ENCODE peak calls at places on chromosome 13, in seven cellular contexts. One of them, this sample, is unnamed.

GRCh38 chr13:57787058-57787791 is 155.7 kb downstream of the PCDH17 start:
- DNase-seq in adrenal gland: no peak
- DNase-seq in NB4: peak
- DNase-seq in A549: no peak
- DNase-seq in H54: no peak
- DNase-seq in tibial nerve: no peak
- DNase-seq in esophagus squamous epithelium: no peak
- DNase-seq in this sample: no peak

GRCh38 chr13:94707400-94708021 is 4.8 kb downstream of the SOX21 start:
- DNase-seq in tibial nerve: no peak
- DNase-seq in H54: no peak
- DNase-seq in adrenal gland: no peak
- DNase-seq in NB4: no peak
- DNase-seq in esophagus squamous epithelium: no peak
- DNase-seq in A549: peak
- DNase-seq in this sample: peak

GRCh38 chr13:42486711-42487198 is 87.2 kb upstream of the TNFSF11 start:
- DNase-seq in A549: peak
- DNase-seq in adrenal gland: no peak
- DNase-seq in esophagus squamous epithelium: no peak
- DNase-seq in H54: no peak
- DNase-seq in tibial nerve: no peak
- DNase-seq in NB4: peak
- DNase-seq in this sample: no peak

GRCh38 chr13:32468502-32469147 is 40.7 kb upstream of the N4BP2L1 start:
- DNase-seq in NB4: peak
- DNase-seq in A549: no peak
- DNase-seq in tibial nerve: no peak
- DNase-seq in esophagus squamous epithelium: no peak
- DNase-seq in adrenal gland: no peak
- DNase-seq in H54: no peak
- DNase-seq in this sample: peak

GRCh38 chr13:23922005-23922932 is 25.0 kb upstream of the C1QTNF9B start:
- DNase-seq in A549: no peak
- DNase-seq in esophagus squamous epithelium: no peak
- DNase-seq in adrenal gland: no peak
- DNase-seq in tibial nerve: no peak
- DNase-seq in NB4: no peak
- DNase-seq in H54: no peak
- DNase-seq in this sample: no peak

GRCh38 chr13:41017744-41018582 is 1.2 kb downstream of the ELF1 start:
- DNase-seq in esophagus squamous epithelium: no peak
- DNase-seq in tibial nerve: no peak
- DNase-seq in NB4: peak
- DNase-seq in A549: no peak
- DNase-seq in adrenal gland: no peak
- DNase-seq in H54: no peak
- DNase-seq in this sample: peak

GRCh38 chr13:39415403-39415802 is 187.6 kb downstream of the LHFPL6 start:
- DNase-seq in tibial nerve: no peak
- DNase-seq in NB4: peak
- DNase-seq in H54: no peak
- DNase-seq in adrenal gland: peak
- DNase-seq in A549: no peak
- DNase-seq in esophagus squamous epithelium: no peak
- DNase-seq in this sample: peak

GRCh38 chr13:34207334-34207733 is 389.4 kb downstream of the RFC3 start:
- DNase-seq in H54: peak
- DNase-seq in tibial nerve: no peak
- DNase-seq in NB4: no peak
- DNase-seq in A549: peak
- DNase-seq in esophagus squamous epithelium: no peak
- DNase-seq in adrenal gland: peak
- DNase-seq in this sample: no peak

GRCh38 chr13:52849727-52850395 is 1.4 kb upstream of the PCDH8 start:
- DNase-seq in H54: no peak
- DNase-seq in A549: no peak
- DNase-seq in NB4: no peak
- DNase-seq in adrenal gland: no peak
- DNase-seq in tibial nerve: no peak
- DNase-seq in esophagus squamous epithelium: no peak
- DNase-seq in this sample: no peak

GRCh38 chr13:97692628-97693027 is 258.7 kb downstream of the RAP2A start:
- DNase-seq in esophagus squamous epithelium: no peak
- DNase-seq in tibial nerve: no peak
- DNase-seq in H54: no peak
- DNase-seq in adrenal gland: no peak
- DNase-seq in A549: no peak
- DNase-seq in NB4: no peak
- DNase-seq in this sample: no peak

GRCh38 chr13:38743499-38743898 is 56.6 kb downstream of the FREM2 start:
- DNase-seq in tibial nerve: no peak
- DNase-seq in H54: no peak
- DNase-seq in A549: no peak
- DNase-seq in adrenal gland: no peak
- DNase-seq in NB4: no peak
- DNase-seq in esophagus squamous epithelium: no peak
- DNase-seq in this sample: no peak

GRCh38 chr13:40668335-40668734 is 1.9 kb upstream of the FOXO1 start:
- DNase-seq in tibial nerve: peak
- DNase-seq in H54: no peak
- DNase-seq in A549: peak
- DNase-seq in adrenal gland: peak
- DNase-seq in NB4: peak
- DNase-seq in esophagus squamous epithelium: no peak
- DNase-seq in this sample: peak

GRCh38 chr13:82654851-82655517 is 1227.3 kb downstream of the SLITRK1 start:
- DNase-seq in tibial nerve: peak
- DNase-seq in H54: peak
- DNase-seq in adrenal gland: peak
- DNase-seq in A549: no peak
- DNase-seq in esophagus squamous epithelium: no peak
- DNase-seq in NB4: no peak
- DNase-seq in this sample: no peak

GRCh38 chr13:76875256-76875655 is 10.9 kb downstream of the KCTD12 start:
- DNase-seq in A549: no peak
- DNase-seq in H54: no peak
- DNase-seq in esophagus squamous epithelium: no peak
- DNase-seq in tibial nerve: no peak
- DNase-seq in NB4: no peak
- DNase-seq in adrenal gland: no peak
- DNase-seq in this sample: no peak

GRCh38 chr13:76879876-76880270 is 6.3 kb downstream of the KCTD12 start:
- DNase-seq in H54: no peak
- DNase-seq in adrenal gland: no peak
- DNase-seq in NB4: no peak
- DNase-seq in A549: no peak
- DNase-seq in tibial nerve: no peak
- DNase-seq in esophagus squamous epithelium: no peak
- DNase-seq in this sample: no peak

GRCh38 chr13:76878043-76878442 is 8.2 kb downstream of the KCTD12 start:
- DNase-seq in esophagus squamous epithelium: no peak
- DNase-seq in NB4: no peak
- DNase-seq in A549: no peak
- DNase-seq in tibial nerve: no peak
- DNase-seq in H54: no peak
- DNase-seq in adrenal gland: no peak
- DNase-seq in this sample: no peak

GRCh38 chr13:76882431-76882830 is 3.8 kb downstream of the KCTD12 start:
- DNase-seq in NB4: peak
- DNase-seq in A549: no peak
- DNase-seq in adrenal gland: no peak
- DNase-seq in H54: no peak
- DNase-seq in esophagus squamous epithelium: no peak
- DNase-seq in tibial nerve: no peak
- DNase-seq in this sample: no peak

GRCh38 chr13:76879211-76879875 is 6.9 kb downstream of the KCTD12 start:
- DNase-seq in tibial nerve: peak
- DNase-seq in esophagus squamous epithelium: peak
- DNase-seq in NB4: peak
- DNase-seq in H54: peak
- DNase-seq in adrenal gland: peak
- DNase-seq in A549: no peak
- DNase-seq in this sample: no peak
- TF ChIP-seq POLR2A in tibial nerve: peak
- TF ChIP-seq POLR2A in esophagus squamous epithelium: peak
- TF ChIP-seq POLR2A in NB4: no peak
- TF ChIP-seq POLR2A in H54: no peak
- TF ChIP-seq POLR2A in adrenal gland: no peak
- TF ChIP-seq POLR2A in A549: no peak
- TF ChIP-seq POLR2A in this sample: no peak

GRCh38 chr13:110643768-110644421 is 28.6 kb downstream of the NAXD start:
- DNase-seq in adrenal gland: no peak
- DNase-seq in tibial nerve: no peak
- DNase-seq in NB4: no peak
- DNase-seq in esophagus squamous epithelium: no peak
- DNase-seq in H54: no peak
- DNase-seq in A549: no peak
- DNase-seq in this sample: no peak
- TF ChIP-seq POLR2A in adrenal gland: no peak
- TF ChIP-seq POLR2A in tibial nerve: no peak
- TF ChIP-seq POLR2A in NB4: no peak
- TF ChIP-seq POLR2A in esophagus squamous epithelium: no peak
- TF ChIP-seq POLR2A in H54: no peak
- TF ChIP-seq POLR2A in A549: no peak
- TF ChIP-seq POLR2A in this sample: no peak

GRCh38 chr13:114288157-114288591 is 6.8 kb downstream of the UPF3A start:
- DNase-seq in tibial nerve: no peak
- DNase-seq in NB4: no peak
- DNase-seq in adrenal gland: no peak
- DNase-seq in esophagus squamous epithelium: no peak
- DNase-seq in H54: no peak
- DNase-seq in A549: no peak
- DNase-seq in this sample: no peak
- TF ChIP-seq POLR2A in tibial nerve: no peak
- TF ChIP-seq POLR2A in NB4: no peak
- TF ChIP-seq POLR2A in adrenal gland: no peak
- TF ChIP-seq POLR2A in esophagus squamous epithelium: no peak
- TF ChIP-seq POLR2A in H54: no peak
- TF ChIP-seq POLR2A in A549: no peak
- TF ChIP-seq POLR2A in this sample: no peak

GRCh38 chr13:99087130-99087953 is 109.5 kb upstream of the DOCK9 start:
- DNase-seq in A549: peak
- DNase-seq in NB4: no peak
- DNase-seq in tibial nerve: peak
- DNase-seq in H54: peak
- DNase-seq in adrenal gland: peak
- DNase-seq in esophagus squamous epithelium: peak
- DNase-seq in this sample: peak

GRCh38 chr13:99085846-99086148 is 107.9 kb upstream of the DOCK9 start:
- DNase-seq in H54: no peak
- DNase-seq in adrenal gland: no peak
- DNase-seq in esophagus squamous epithelium: no peak
- DNase-seq in tibial nerve: no peak
- DNase-seq in A549: no peak
- DNase-seq in NB4: no peak
- DNase-seq in this sample: no peak

GRCh38 chr13:99086869-99087129 is 108.9 kb upstream of the DOCK9 start:
- DNase-seq in tibial nerve: peak
- DNase-seq in H54: peak
- DNase-seq in esophagus squamous epithelium: no peak
- DNase-seq in NB4: no peak
- DNase-seq in A549: peak
- DNase-seq in adrenal gland: peak
- DNase-seq in this sample: peak

GRCh38 chr13:99085139-99085845 is 107.4 kb upstream of the DOCK9 start:
- DNase-seq in NB4: no peak
- DNase-seq in adrenal gland: peak
- DNase-seq in A549: no peak
- DNase-seq in esophagus squamous epithelium: no peak
- DNase-seq in H54: no peak
- DNase-seq in tibial nerve: peak
- DNase-seq in this sample: peak

DNA sequence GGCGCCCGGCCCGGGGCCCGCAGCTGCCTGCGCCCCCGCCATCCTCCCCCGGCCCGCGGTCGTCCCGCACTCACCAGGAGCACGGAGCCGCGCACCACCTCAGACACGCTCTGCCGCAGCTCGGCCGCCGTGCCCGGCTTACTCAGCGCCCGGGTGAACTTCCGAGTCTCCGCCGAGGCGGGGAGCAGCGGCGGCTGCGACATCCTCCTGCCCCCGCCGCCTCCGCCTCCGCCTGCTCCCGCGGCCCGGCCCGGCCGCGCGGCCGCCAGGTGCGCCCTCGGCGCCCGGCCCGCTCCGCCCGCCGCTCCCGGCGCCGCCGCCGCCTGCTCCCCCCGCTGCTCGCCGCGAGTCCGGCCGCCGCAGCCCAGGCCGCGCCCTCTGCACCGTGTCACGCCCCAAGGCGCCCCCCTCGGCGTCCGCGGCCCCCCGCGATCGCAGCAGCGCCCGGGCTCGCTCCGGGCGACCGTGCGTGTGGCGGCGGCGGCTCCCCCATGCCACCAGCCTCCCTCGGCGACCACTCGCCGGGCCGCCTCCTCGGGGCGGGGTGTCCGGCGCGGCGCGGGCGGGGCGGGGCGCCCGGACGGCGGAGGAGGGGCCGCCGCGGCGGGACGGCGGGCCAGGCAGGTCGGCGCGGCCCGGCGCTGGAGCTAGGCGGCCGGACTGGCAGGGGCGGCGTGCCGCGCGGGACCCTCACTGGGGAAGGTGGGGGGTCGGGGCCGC is 108.4 kb upstream of the DOCK9 start:
- DNase-seq in tibial nerve: peak
- DNase-seq in A549: peak
- DNase-seq in H54: peak
- DNase-seq in adrenal gland: peak
- DNase-seq in esophagus squamous epithelium: no peak
- DNase-seq in NB4: peak
- DNase-seq in this sample: peak
- TF ChIP-seq POLR2A in tibial nerve: no peak
- TF ChIP-seq POLR2A in A549: peak
- TF ChIP-seq POLR2A in H54: peak
- TF ChIP-seq POLR2A in adrenal gland: peak
- TF ChIP-seq POLR2A in esophagus squamous epithelium: peak
- TF ChIP-seq POLR2A in NB4: no peak
- TF ChIP-seq POLR2A in this sample: no peak

This sample was measured in erythroblast.